ENCODE peak calls at places on chromosomes 16 and 17, in six cellular contexts. H is coronary artery, X is upper lobe of right lung, Y is pancreas, F is GM12865, R is heart left ventricle. W is an unnamed sample.

GRCh38 chr16:80265624-80266306 is 275.0 kb upstream of the DYNLRB2 start:
- DNase-seq in F (no peak), H (no peak), X (no peak), R (no peak), Y (no peak), W (no peak)

GRCh38 chr17:82890339-82890730 is 50.5 kb upstream of the ZNF750 start:
- DNase-seq in X (peak; percentile 84), H (no peak), F (no peak), R (peak; percentile 56), Y (no peak), W (no peak)

GRCh38 chr17:55926276-55926995 is 175.6 kb downstream of the PCTP start:
- DNase-seq in R (no peak), X (no peak), H (no peak), F (no peak), Y (no peak), W (no peak)

GRCh38 chr16:84524346-84524920 is 20.0 kb upstream of the MEAK7 start:
- DNase-seq in F (no peak), H (no peak), X (no peak), Y (no peak), R (no peak), W (no peak)

GRCh38 chr17:74541176-74542111 is 4.5 kb downstream of the CD300C start:
- DNase-seq in F (no peak), H (no peak), R (no peak), X (peak; percentile 43), Y (no peak), W (no peak)

GRCh38 chr16:88599825-88600538 is 29.8 kb downstream of the ZC3H18 start:
- DNase-seq in X (peak; percentile 78), H (no peak), F (no peak), R (no peak), Y (no peak), W (no peak)

GRCh38 chr17:78131172-78132085 is 858 bp downstream of the TMC8 start:
- DNase-seq in X (peak; percentile 79), R (no peak), F (peak; percentile 59), H (no peak), Y (no peak), W (peak; percentile 85)

GRCh38 chr16:55559933-55560516 is 6.5 kb upstream of the CAPNS2 start:
- DNase-seq in Y (no peak), F (no peak), X (no peak), H (no peak), R (no peak), W (no peak)

GRCh38 chr17:79630120-79630519 is 19.3 kb upstream of the RBFOX3 start:
- DNase-seq in R (peak; percentile 4), X (peak; percentile 36), Y (no peak), H (peak; percentile 47), F (no peak), W (peak; percentile 30)

GRCh38 chr17:75440738-75441448 is 15.5 kb upstream of the TMEM94 start:
- DNase-seq in X (no peak), Y (no peak), F (no peak), H (no peak), R (no peak), W (no peak)

GRCh38 chr16:64993464-64993863 is 128.4 kb downstream of the CDH11 start:
- DNase-seq in F (no peak), H (no peak), X (no peak), R (no peak), Y (no peak), W (no peak)

GRCh38 chr16:31876955-31877828 is 3.6 kb downstream of the ZNF267 start:
- DNase-seq in Y (no peak), F (peak; percentile 91), X (no peak), R (no peak), H (no peak), W (no peak)

GRCh38 chr17:65468321-65468720 is 93.1 kb downstream of the AXIN2 start:
- DNase-seq in Y (no peak), H (no peak), F (no peak), X (no peak), R (no peak), W (no peak)

GRCh38 chr16:53091508-53092211 is 36.9 kb downstream of the CHD9 start:
- DNase-seq in H (peak; percentile 77), R (peak; percentile 73), Y (peak; percentile 16), F (peak; percentile 72), X (no peak), W (peak; percentile 84)

DNA sequence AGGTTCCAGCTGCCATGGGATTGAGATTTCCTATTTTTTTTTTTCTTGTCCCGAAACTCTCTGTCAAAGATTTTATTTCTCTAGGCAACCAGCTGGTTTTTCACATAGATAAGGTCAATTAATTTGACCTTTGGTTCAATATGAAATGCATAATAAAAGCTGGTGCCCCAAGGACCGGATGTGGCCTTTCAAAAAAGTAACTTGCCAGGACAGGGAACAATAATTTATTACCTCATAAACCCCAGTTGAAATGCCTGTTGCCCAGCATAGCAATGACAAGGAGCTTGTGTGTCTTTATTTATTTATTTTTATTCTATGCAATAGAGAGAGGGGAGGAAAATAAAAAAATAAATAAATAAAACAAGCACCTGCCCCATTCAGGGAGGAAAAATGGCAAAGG is 472.7 kb downstream of the KCNJ2 start:
- DNase-seq in H (no peak), X (no peak), F (no peak), Y (no peak), R (no peak), W (no peak)
- TF ChIP-seq CTCF in H (no peak), X (no peak), F (no peak), Y (no peak), R (no peak), W (no peak)

GRCh38 chr16:67926181-67926742 is 5.4 kb downstream of the CTRL start:
- DNase-seq in R (no peak), X (no peak), F (no peak), Y (peak; percentile 85), H (no peak), W (no peak)
- TF ChIP-seq CTCF in R (no peak), X (no peak), F (no peak), Y (no peak), H (peak; percentile 13), W (no peak)

GRCh38 chr16:5917436-5917835 is 819.8 kb upstream of the EEF2KMT start:
- DNase-seq in R (no peak), Y (no peak), H (no peak), X (no peak), F (no peak), W (no peak)

GRCh38 chr16:5916711-5917191 is 819.2 kb upstream of the EEF2KMT start:
- DNase-seq in X (no peak), H (no peak), Y (no peak), F (no peak), R (no peak), W (no peak)

DNA sequence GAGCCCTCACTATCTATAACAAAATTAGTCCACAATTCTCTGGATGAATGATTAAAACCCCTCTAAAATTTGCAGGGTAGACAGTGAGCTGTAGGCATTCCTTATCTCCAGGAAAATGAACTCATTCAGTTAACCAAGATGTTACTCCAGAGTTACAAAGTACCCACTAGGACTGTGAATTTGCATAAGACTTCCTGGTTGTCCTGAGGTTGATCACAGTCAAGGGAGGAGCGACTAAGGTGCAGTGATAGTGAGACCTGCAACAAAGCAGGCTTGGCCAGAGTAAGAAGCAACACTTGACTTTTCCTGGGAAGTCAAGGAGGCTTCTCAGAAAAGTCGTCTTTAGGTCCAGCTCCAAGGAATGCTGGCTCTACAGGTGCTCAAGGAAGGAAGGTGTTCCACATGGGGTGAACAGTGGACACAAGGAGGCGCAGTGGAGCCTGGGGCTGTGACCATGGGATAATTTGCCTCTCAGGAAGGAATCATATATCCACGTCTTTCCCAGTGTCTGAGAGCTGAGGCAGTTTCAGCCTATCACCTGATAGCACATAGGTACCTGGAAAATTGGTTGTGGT is 821.0 kb upstream of the EEF2KMT start:
- DNase-seq in X (no peak), F (no peak), H (no peak), Y (no peak), R (no peak), W (no peak)
- TF ChIP-seq CTCF in X (no peak), F (no peak), H (no peak), Y (no peak), R (no peak), W (no peak)

GRCh38 chr17:14972844-14973243 is 292.3 kb downstream of the PMP22 start:
- DNase-seq in F (no peak), H (no peak), R (no peak), X (no peak), Y (no peak), W (no peak)
- TF ChIP-seq CTCF in F (no peak), H (no peak), R (no peak), X (no peak), Y (no peak), W (no peak)

W was measured in osteocyte.